ENCODE peak calls at places on chromosomes 1 and 21, in four cellular contexts. Y is IMR-90, X is K562, J is endothelial cell of umbilical vein. U is an unnamed sample.

GRCh38 chr1:45348966-45349677 is 8.9 kb upstream of the MUTYH start:
- DNase-seq in Y (no peak), X (no peak), J (no peak), U (no peak)

GRCh38 chr1:228940931-228941330 is 205.7 kb downstream of the RHOU start:
- DNase-seq in Y (no peak), X (no peak), J (no peak), U (no peak)

GRCh38 chr1:164821648-164822047 is 262.7 kb downstream of the PBX1 start:
- DNase-seq in Y (no peak), X (no peak), J (no peak), U (no peak)

GRCh38 chr21:27495836-27496235 is 528.9 kb upstream of the ADAMTS5 start:
- DNase-seq in Y (no peak), X (no peak), J (no peak), U (no peak)

GRCh38 chr1:232575524-232576040 is 54.4 kb downstream of the SIPA1L2 start:
- DNase-seq in Y (peak; percentile 56), X (no peak), J (peak; percentile 33), U (no peak)

GRCh38 chr21:18940791-18941190 is 537.2 kb upstream of the TMPRSS15 start:
- DNase-seq in Y (no peak), X (no peak), J (no peak), U (no peak)

GRCh38 chr1:17342014-17342441 is 30.0 kb upstream of the PADI6 start:
- DNase-seq in Y (no peak), X (no peak), J (no peak), U (no peak)

GRCh38 chr21:25456672-25457071 is 150.6 kb downstream of the MRPL39 start:
- DNase-seq in Y (peak; percentile 7), X (no peak), J (peak; percentile 49), U (no peak)

GRCh38 chr1:159266832-159267231 is 35.3 kb upstream of the FCER1A start:
- DNase-seq in Y (no peak), X (peak; percentile 15), J (no peak), U (no peak)

GRCh38 chr1:64769482-64769881 is 24.6 kb downstream of the RAVER2 start:
- DNase-seq in Y (no peak), X (no peak), J (no peak), U (no peak)

GRCh38 chr1:223741861-223742260 is 29.5 kb downstream of the CAPN2 start:
- DNase-seq in Y (peak; percentile 77), X (no peak), J (peak; percentile 72), U (peak; percentile 85)

GRCh38 chr1:81806432-81806770 is 5.7 kb downstream of the ADGRL2 start:
- DNase-seq in Y (no peak), X (no peak), J (no peak), U (no peak)

GRCh38 chr21:41168391-41169257 is 664 bp downstream of the BACE2 start:
- DNase-seq in Y (peak; percentile 68), X (no peak), J (peak; percentile 41), U (no peak)

GRCh38 chr1:162878000-162878596 is 17.1 kb upstream of the CCDC190 start:
- DNase-seq in Y (peak; percentile 80), X (peak; percentile 38), J (peak; percentile 85), U (no peak)

GRCh38 chr1:26747048-26747447 is 40.7 kb upstream of the PIGV start:
- DNase-seq in Y (no peak), X (no peak), J (no peak), U (no peak)

GRCh38 chr21:41227357-41228005 is 59.5 kb downstream of the BACE2 start:
- DNase-seq in Y (no peak), X (no peak), J (no peak), U (no peak)

GRCh38 chr1:217585577-217585976 is 45.3 kb downstream of the GPATCH2 start:
- DNase-seq in Y (no peak), X (no peak), J (no peak), U (no peak)

GRCh38 chr1:65247419-65248359 is 61.7 kb upstream of the DNAJC6 start:
- DNase-seq in Y (peak; percentile 61), X (no peak), J (peak; percentile 37), U (peak; percentile 85)

GRCh38 chr21:21750124-21750825 is 752.1 kb downstream of the NCAM2 start:
- DNase-seq in Y (no peak), X (no peak), J (no peak), U (no peak)

GRCh38 chr1:34973326-34973725 is 11.8 kb downstream of the TMEM35B start:
- DNase-seq in Y (no peak), X (no peak), J (no peak), U (no peak)

GRCh38 chr1:53321366-53321765 is 6.5 kb downstream of the LRP8 start:
- DNase-seq in Y (no peak), X (no peak), J (peak; percentile 6), U (no peak)

GRCh38 chr1:22808846-22809501 is 98.3 kb downstream of the EPHB2 start:
- DNase-seq in Y (peak; percentile 87), X (no peak), J (no peak), U (no peak)

GRCh38 chr1:23168079-23168461 is 586 bp downstream of the LUZP1 start:
- DNase-seq in Y (no peak), X (peak; percentile 67), J (no peak), U (no peak)

GRCh38 chr1:107739183-107739582 is 225.8 kb downstream of the VAV3 start:
- DNase-seq in Y (no peak), X (no peak), J (no peak), U (no peak)

DNA sequence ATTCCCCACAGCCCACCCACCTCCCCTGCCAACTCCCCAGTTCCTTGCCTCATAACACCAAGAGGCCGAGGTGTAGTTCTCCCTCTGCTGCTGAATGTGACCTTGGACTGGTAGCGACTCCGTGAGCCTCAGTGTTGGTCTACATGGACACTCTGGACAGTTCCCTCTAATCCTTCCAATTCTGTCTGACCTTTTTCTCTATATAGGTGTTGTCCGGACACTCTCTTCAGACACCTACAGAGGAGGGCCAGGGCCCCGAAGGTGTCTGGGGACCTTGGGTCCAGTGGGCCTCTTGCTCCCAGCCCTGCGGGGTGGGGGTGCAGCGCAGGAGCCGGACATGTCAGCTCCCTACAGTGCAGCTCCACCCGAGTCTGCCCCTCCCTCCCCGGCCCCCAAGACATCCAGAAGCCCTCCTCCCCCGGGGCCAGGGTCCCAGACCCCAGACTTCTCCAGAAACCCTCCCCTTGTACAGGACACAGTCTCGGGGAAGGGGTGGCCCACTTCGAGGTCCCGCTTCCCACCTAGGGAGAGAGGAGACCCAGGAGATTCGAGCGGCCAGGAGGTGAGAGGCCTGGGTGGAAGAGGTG is 3.6 kb downstream of the ADAMTSL4 start:
- DNase-seq in Y (no peak), X (no peak), J (no peak), U (no peak)
- H3K9me1 ChIP-seq in Y (peaks cover 10% of the 10 kb centered on the region), X (no peaks in the 10 kb centered on the region), J (no peaks in the 10 kb centered on the region), U (no peaks in the 10 kb centered on the region)

GRCh38 chr1:25615172-25615541 is 1.4 kb upstream of the MAN1C1 start:
- DNase-seq in Y (no peak), X (no peak), J (no peak), U (no peak)
- H3K4me3 ChIP-seq in Y (no peak overlapping the region), X (no peak overlapping the region), J (no peak overlapping the region), U (no peak overlapping the region)

GRCh38 chr1:12047120-12047876 is 15.8 kb upstream of the TNFRSF8 start:
- DNase-seq in Y (peak; percentile 43), X (no peak), J (no peak), U (no peak)

GRCh38 chr1:12052008-12052573 is 11.0 kb upstream of the TNFRSF8 start:
- DNase-seq in Y (peak; percentile 83), X (peak; percentile 80), J (no peak), U (peak; percentile 35)

GRCh38 chr1:12048376-12048775 is 14.7 kb upstream of the TNFRSF8 start:
- DNase-seq in Y (no peak), X (no peak), J (no peak), U (no peak)

GRCh38 chr1:12051361-12051760 is 11.7 kb upstream of the TNFRSF8 start:
- DNase-seq in Y (no peak), X (no peak), J (no peak), U (no peak)

GRCh38 chr1:12049625-12050024 is 13.5 kb upstream of the TNFRSF8 start:
- DNase-seq in Y (no peak), X (no peak), J (no peak), U (no peak)
- H3K9me1 ChIP-seq in Y (peaks cover 5% of the 10 kb centered on the region), X (no peaks in the 10 kb centered on the region), J (no peaks in the 10 kb centered on the region), U (peaks cover 3% of the 10 kb centered on the region)

DNA sequence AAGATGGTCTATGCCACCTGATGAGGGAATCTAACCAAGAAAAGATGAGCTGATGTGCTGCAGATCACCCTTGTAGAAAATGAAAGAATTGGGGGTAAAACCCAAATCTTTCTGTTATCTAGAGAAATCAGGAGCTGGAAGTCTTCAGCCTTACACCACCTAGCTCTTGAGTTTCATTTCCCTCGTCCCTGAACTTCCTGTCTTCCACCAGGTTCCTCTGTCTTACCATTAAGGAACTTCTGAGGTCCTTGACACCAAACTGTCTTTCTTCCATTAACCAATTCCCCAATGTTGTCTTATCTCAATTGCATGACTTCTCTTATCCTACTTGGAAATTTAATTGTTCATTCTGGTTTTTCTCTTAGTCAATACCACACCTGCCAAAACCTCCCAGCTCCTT is 31.5 kb downstream of the LPAR3 start:
- DNase-seq in Y (no peak), X (no peak), J (no peak), U (no peak)
- H3K4me3 ChIP-seq in Y (no peak overlapping the region), X (no peak overlapping the region), J (no peak overlapping the region), U (no peak overlapping the region)

DNA sequence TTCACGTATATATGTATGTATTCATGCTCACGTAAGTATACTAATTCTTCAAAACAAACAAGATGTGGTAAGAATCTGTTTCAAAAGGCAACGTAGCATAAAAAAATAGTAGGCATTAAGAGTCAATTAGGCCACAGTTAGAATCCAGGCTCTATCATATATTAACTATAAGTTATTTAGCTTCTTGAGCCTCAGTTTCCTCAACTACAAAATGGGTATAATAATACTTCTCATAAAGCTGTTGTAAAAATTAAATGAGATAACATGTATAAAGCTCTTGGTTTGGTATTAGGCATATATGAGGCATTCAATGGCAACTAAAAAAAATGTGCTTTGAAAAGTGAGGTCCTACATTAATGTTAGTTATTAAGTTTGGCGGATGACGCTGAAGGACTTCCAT is 9.2 kb downstream of the B3GALNT2 start:
- DNase-seq in Y (no peak), X (no peak), J (no peak), U (no peak)
- H3K9me1 ChIP-seq in Y (peaks cover 6% of the 10 kb centered on the region), X (no peaks in the 10 kb centered on the region), J (no peaks in the 10 kb centered on the region), U (no peaks in the 10 kb centered on the region)

DNA sequence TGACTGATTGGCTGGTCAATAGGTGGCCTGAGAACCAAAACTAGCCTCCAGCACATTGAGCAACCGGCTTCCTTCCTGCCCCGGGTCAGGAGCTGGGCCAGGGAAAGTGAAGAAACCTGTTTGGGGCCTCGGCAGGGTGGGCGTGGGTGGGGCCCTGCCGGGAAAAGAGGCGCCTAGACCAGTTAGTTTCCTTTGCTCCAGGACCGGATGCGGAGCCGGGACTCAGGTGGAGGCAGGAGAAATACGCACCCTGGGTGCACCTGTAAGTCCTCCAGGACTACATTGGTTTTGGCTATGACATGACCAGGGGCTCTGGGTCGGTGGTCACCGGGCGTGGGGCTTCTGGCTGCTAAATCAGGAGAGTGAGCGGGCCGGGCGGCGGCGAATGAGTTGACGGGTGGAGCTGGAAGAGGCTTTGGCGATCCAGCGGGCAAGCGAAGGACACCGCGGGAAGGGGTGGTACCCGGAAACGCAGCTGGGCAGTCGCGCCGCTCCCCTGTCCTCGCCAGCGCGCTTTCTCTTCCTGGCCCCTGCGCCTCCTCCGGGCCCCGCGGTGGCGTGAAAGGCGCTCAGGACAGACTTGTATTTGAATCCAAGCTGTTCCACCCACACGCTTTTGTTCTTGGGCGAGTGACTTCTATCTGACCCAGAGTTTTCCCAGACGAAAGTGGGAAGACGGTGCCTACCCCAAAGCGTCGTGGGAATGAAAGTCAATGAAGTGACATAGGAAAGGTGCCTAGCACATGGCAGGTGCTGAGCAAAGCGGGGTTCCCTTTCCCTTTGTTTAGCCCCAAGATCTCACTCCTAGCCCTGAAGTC is 30.6 kb upstream of the JUN start:
- DNase-seq in Y (peak; percentile 39), X (peak; percentile 14), J (peak; percentile 26), U (no peak)
- H3K4me3 ChIP-seq in Y (no peak overlapping the region), X (no peak overlapping the region), J (peak overlapping the region; percentile 16), U (peak overlapping the region; percentile 78)